ENCODE peak calls at places on chromosome 9, in five cellular contexts. V, S, C, N and W are unnamed samples.

GRCh38 chr9:126756238-126756637 is 48.6 kb upstream of the ZBTB43 start:
- DNase-seq in V (no peak), S (no peak), C (no peak), N (no peak), W (no peak)

GRCh38 chr9:110650991-110651411 is 17.6 kb upstream of the MUSK start:
- DNase-seq in V (no peak), S (no peak), C (no peak), N (no peak), W (no peak)

GRCh38 chr9:98171176-98171925 is 21.1 kb downstream of the CORO2A start:
- DNase-seq in V (no peak), S (no peak), C (no peak), N (no peak), W (no peak)

GRCh38 chr9:14326264-14326826 is 12.4 kb upstream of the NFIB start:
- DNase-seq in V (peak; percentile 47), S (no peak), C (no peak), N (no peak), W (peak; percentile 24)

GRCh38 chr9:91775011-91775707 is 174.9 kb downstream of the ROR2 start:
- DNase-seq in V (peak; percentile 66), S (peak; percentile 43), C (no peak), N (peak; percentile 77), W (peak; percentile 75)

GRCh38 chr9:133448487-133448972 is 11.2 kb upstream of the CACFD1 start:
- DNase-seq in V (no peak), S (peak; percentile 25), C (no peak), N (no peak), W (no peak)

GRCh38 chr9:133955821-133956411 is 36.2 kb downstream of the VAV2 start:
- DNase-seq in V (no peak), S (no peak), C (no peak), N (no peak), W (peak; percentile 38)

GRCh38 chr9:33628865-33629410 is 104.9 kb downstream of the ANKRD18B start:
- DNase-seq in V (no peak), S (no peak), C (no peak), N (no peak), W (no peak)

GRCh38 chr9:35658144-35658893 is at the start of gene CCDC107:
- DNase-seq in V (peak; percentile 86), S (peak; percentile 70), C (no peak), N (peak; percentile 96), W (peak; percentile 86)

GRCh38 chr9:83384214-83384613 is 154.0 kb downstream of the FRMD3 start:
- DNase-seq in V (no peak), S (no peak), C (no peak), N (no peak), W (no peak)

GRCh38 chr9:14278291-14278721 is 35.6 kb downstream of the NFIB start:
- DNase-seq in V (no peak), S (peak; percentile 5), C (no peak), N (no peak), W (no peak)

GRCh38 chr9:95125652-95126051 is 191.9 kb downstream of the FANCC start:
- DNase-seq in V (no peak), S (no peak), C (no peak), N (no peak), W (no peak)
- TF ChIP-seq MYC in V (no peak), S (no peak), C (no peak), N (no peak), W (no peak)

GRCh38 chr9:682633-683508 is 158.6 kb upstream of the DMRT1 start:
- DNase-seq in V (peak; percentile 49), S (peak; percentile 99), C (no peak), N (no peak), W (no peak)
- TF ChIP-seq MYC in V (no peak), S (peak; percentile 85), C (no peak), N (no peak), W (no peak)

DNA sequence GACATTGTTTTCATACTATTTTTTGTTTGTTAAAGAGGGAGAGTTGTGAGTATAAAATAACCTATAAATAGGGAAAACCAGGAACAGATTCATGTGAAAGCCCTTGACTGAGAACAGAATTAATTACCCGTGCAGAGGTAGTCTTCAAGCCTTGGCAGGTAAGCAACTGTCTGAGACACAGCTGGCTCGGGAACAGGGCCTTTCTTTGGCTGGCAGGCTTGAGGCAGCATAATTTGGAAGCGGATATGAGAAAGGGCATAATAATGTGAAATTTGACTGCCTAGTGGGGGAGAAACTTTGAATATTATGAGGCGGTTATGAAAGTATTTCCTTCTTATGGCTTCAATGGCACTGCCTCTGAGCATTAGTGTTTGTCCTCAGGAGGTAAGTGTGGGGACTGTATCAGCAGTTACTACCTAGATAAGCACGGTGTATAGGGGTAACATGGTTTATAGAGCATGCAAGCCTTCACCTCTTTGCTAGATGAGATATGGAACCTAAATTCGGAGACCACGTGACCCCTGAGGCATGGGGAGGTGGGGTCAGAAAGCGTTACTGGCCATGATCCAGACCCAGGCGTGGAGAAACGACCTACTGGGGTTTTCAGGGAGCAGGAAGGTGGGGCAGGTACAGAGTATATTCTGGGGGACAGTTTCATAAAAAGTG is 210.2 kb upstream of the GAS1 start:
- DNase-seq in V (no peak), S (no peak), C (no peak), N (no peak), W (no peak)
- TF ChIP-seq MYC in V (no peak), S (no peak), C (no peak), N (no peak), W (no peak)

DNA sequence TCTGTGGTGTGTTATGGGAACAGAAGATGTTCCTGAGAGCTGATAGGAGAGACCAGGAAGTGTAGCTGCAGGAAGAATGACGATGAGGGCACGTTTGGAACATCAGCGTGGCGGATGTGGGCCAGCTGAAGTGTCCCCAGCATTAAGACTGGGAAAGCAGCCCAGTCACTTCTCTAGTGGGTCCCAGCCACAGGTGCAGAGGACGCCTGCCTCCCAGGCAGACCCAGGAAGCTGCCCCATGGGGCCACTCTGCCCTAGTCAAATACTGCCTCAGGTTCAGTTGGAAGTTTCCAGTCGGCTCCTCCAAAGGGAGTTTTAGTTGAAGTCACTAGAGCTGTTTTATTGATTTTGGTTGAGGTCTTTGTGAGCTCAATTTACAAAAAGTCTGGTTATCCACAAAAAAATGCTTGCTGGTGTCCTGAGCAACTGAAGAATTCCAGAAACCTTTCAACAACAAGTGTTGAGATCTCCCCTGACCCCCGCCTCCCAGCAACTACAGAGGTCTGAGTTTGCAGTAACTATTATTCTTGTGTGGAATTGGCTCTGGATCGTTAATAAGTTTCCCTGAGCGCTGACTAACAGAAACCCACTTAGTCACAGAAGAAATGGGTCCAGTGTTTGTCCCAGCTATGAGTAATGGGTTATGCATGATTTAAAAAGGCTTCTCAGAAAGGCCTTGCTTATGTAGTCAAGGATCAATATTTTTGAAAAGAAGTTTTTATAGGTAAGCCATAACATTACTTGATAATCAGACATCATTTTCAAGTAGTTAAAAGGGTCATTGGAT is 294.1 kb downstream of the FANCC start:
- DNase-seq in V (peak; percentile 80), S (peak; percentile 95), C (no peak), N (no peak), W (no peak)
- TF ChIP-seq MYC in V (no peak), S (peak; percentile 38), C (no peak), N (no peak), W (no peak)

GRCh38 chr9:18404482-18405029 is 69.4 kb upstream of the ADAMTSL1 start:
- DNase-seq in V (no peak), S (no peak), C (no peak), N (no peak), W (no peak)
- TF ChIP-seq MYC in V (no peak), S (no peak), C (no peak), N (no peak), W (no peak)

DNA sequence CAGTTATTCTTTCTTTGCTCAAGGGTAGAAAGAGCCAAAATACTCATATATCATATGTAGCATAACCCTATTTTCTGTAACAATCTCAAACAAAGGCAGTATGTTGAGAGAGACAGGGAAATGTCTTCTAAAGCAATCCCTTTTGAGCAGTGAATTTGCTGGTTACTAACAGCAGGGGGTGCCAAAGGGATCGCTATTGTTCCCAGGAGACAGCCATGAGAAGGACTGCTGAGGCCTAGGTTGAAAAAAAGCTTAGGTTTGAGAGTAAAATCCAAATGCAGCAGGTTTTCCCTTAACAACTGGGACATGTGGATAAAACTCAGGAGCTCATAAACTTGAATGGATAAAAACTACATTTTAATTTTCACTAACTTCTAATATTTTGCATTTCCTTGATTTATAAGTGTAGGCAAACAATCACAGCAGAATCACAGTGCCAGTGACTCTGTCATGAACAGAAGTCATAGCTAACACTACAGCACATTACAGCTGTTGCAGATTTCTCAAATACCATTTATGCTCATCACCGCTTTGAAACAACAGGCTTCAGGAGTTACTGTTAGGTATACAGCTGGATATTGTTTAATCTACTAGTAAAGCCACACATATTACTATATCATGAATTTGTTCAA is 148.4 kb downstream of the MAPKAP1 start:
- DNase-seq in V (peak; percentile 76), S (peak; percentile 66), C (peak; percentile 33), N (peak; percentile 68), W (peak; percentile 77)
- TF ChIP-seq MYC in V (no peak), S (no peak), C (no peak), N (peak; percentile 18), W (no peak)